ENCODE peak calls at places on chromosomes 11 and 22, in five cellular contexts. One of them, this sample, is unnamed.

GRCh38 chr11:44534215-44534711 is 31.2 kb upstream of the CD82 start:
- DNase-seq in K562: no peak
- DNase-seq in HepG2: no peak
- DNase-seq in endothelial cell of umbilical vein: no peak
- DNase-seq in GM12878: no peak
- DNase-seq in this sample: no peak

GRCh38 chr11:60859616-60860250 is 4.0 kb upstream of the PTGDR2 start:
- DNase-seq in GM12878: no peak
- DNase-seq in HepG2: no peak
- DNase-seq in K562: no peak
- DNase-seq in endothelial cell of umbilical vein: no peak
- DNase-seq in this sample: no peak

GRCh38 chr11:65136515-65137096 is 2.3 kb upstream of the SYVN1 start:
- DNase-seq in endothelial cell of umbilical vein: no peak
- DNase-seq in HepG2: no peak
- DNase-seq in K562: no peak
- DNase-seq in GM12878: no peak
- DNase-seq in this sample: no peak

GRCh38 chr11:76700177-76701100 is 29.9 kb upstream of the LRRC32 start:
- DNase-seq in K562: peak; percentile 91
- DNase-seq in endothelial cell of umbilical vein: peak; percentile 95
- DNase-seq in GM12878: no peak
- DNase-seq in HepG2: peak; percentile 15
- DNase-seq in this sample: peak; percentile 64

GRCh38 chr11:818396-819128 is at the start of gene PNPLA2:
- DNase-seq in K562: no peak
- DNase-seq in endothelial cell of umbilical vein: no peak
- DNase-seq in HepG2: peak; percentile 74
- DNase-seq in GM12878: no peak
- DNase-seq in this sample: no peak

GRCh38 chr22:40499187-40499753 is 128.9 kb downstream of the SGSM3 start:
- DNase-seq in GM12878: peak; percentile 55
- DNase-seq in endothelial cell of umbilical vein: peak; percentile 89
- DNase-seq in HepG2: peak; percentile 84
- DNase-seq in K562: peak; percentile 40
- DNase-seq in this sample: peak; percentile 60

GRCh38 chr11:7648264-7648663 is 25.0 kb downstream of the CYB5R2 start:
- DNase-seq in K562: no peak
- DNase-seq in GM12878: no peak
- DNase-seq in HepG2: no peak
- DNase-seq in endothelial cell of umbilical vein: no peak
- DNase-seq in this sample: no peak

GRCh38 chr11:2426826-2427521 is 17.3 kb downstream of the TRPM5 start:
- DNase-seq in GM12878: no peak
- DNase-seq in HepG2: no peak
- DNase-seq in endothelial cell of umbilical vein: no peak
- DNase-seq in K562: no peak
- DNase-seq in this sample: no peak

GRCh38 chr22:23109441-23109978 is 32.3 kb downstream of the RSPH14 start:
- DNase-seq in K562: no peak
- DNase-seq in GM12878: no peak
- DNase-seq in endothelial cell of umbilical vein: no peak
- DNase-seq in HepG2: no peak
- DNase-seq in this sample: no peak

GRCh38 chr22:23216331-23217170 is 36.2 kb downstream of the BCR start:
- DNase-seq in endothelial cell of umbilical vein: no peak
- DNase-seq in K562: peak; percentile 66
- DNase-seq in HepG2: peak; percentile 92
- DNase-seq in GM12878: no peak
- DNase-seq in this sample: no peak

GRCh38 chr22:36775589-36775965 is 342 bp downstream of the IFT27 start:
- DNase-seq in HepG2: no peak
- DNase-seq in GM12878: no peak
- DNase-seq in endothelial cell of umbilical vein: peak; percentile 31
- DNase-seq in K562: no peak
- DNase-seq in this sample: no peak

GRCh38 chr11:78666675-78667129 is 92.0 kb upstream of the NARS2 start:
- DNase-seq in endothelial cell of umbilical vein: no peak
- DNase-seq in HepG2: no peak
- DNase-seq in K562: peak; percentile 25
- DNase-seq in GM12878: no peak
- DNase-seq in this sample: no peak

GRCh38 chr22:44532466-44533025 is 34.5 kb upstream of the RTL6 start:
- DNase-seq in HepG2: no peak
- DNase-seq in endothelial cell of umbilical vein: no peak
- DNase-seq in K562: no peak
- DNase-seq in GM12878: no peak
- DNase-seq in this sample: no peak

GRCh38 chr11:61333638-61334433 is 808 bp downstream of the TKFC start:
- DNase-seq in GM12878: no peak
- DNase-seq in HepG2: no peak
- DNase-seq in K562: no peak
- DNase-seq in endothelial cell of umbilical vein: no peak
- DNase-seq in this sample: no peak

GRCh38 chr22:27097933-27098332 is 440.5 kb downstream of the MIAT start:
- DNase-seq in endothelial cell of umbilical vein: no peak
- DNase-seq in K562: no peak
- DNase-seq in GM12878: no peak
- DNase-seq in HepG2: no peak
- DNase-seq in this sample: no peak

GRCh38 chr22:35435201-35435712 is 35.3 kb downstream of the MCM5 start:
- DNase-seq in GM12878: no peak
- DNase-seq in endothelial cell of umbilical vein: no peak
- DNase-seq in HepG2: no peak
- DNase-seq in K562: no peak
- DNase-seq in this sample: no peak

GRCh38 chr11:112965601-112966125 is 4.4 kb downstream of the NCAM1 start:
- DNase-seq in GM12878: no peak
- DNase-seq in endothelial cell of umbilical vein: no peak
- DNase-seq in K562: no peak
- DNase-seq in HepG2: no peak
- DNase-seq in this sample: no peak

DNA sequence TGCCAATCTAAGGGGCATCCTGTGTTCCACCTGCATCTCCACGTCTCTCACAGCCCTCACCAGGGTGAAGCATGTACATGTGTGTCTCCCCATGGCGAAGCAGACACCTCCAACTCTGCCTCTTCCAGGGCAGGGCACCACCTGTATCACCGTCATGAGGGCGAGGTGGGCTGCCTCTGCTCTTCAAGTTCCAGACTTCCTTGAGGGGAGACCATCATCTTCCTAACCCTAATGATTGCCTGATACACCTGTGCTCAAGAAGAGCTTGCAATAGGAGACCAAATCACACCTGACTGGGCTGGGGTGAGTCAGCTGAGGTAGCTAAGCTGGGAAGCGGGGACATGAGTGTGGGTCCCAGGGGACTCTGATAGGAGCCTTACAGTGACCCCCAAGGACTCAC is 43.7 kb downstream of the GAB4 start:
- DNase-seq in GM12878: no peak
- DNase-seq in HepG2: no peak
- DNase-seq in endothelial cell of umbilical vein: no peak
- DNase-seq in K562: no peak
- DNase-seq in this sample: no peak
- H3K9me3 ChIP-seq in GM12878: no peaks in the 10 kb centered on the region
- H3K9me3 ChIP-seq in HepG2: no peaks in the 10 kb centered on the region
- H3K9me3 ChIP-seq in endothelial cell of umbilical vein: peaks cover 2% of the 10 kb centered on the region
- H3K9me3 ChIP-seq in K562: no peaks in the 10 kb centered on the region
- H3K9me3 ChIP-seq in this sample: no peaks in the 10 kb centered on the region

GRCh38 chr11:11211186-11211585 is 141.9 kb downstream of the CSNK2A3 start:
- DNase-seq in endothelial cell of umbilical vein: no peak
- DNase-seq in GM12878: no peak
- DNase-seq in K562: no peak
- DNase-seq in HepG2: no peak
- DNase-seq in this sample: no peak
- TF ChIP-seq MYC in endothelial cell of umbilical vein: no peak
- TF ChIP-seq MYC in GM12878: no peak
- TF ChIP-seq MYC in K562: no peak
- TF ChIP-seq MYC in HepG2: no peak
- TF ChIP-seq MYC in this sample: no peak

DNA sequence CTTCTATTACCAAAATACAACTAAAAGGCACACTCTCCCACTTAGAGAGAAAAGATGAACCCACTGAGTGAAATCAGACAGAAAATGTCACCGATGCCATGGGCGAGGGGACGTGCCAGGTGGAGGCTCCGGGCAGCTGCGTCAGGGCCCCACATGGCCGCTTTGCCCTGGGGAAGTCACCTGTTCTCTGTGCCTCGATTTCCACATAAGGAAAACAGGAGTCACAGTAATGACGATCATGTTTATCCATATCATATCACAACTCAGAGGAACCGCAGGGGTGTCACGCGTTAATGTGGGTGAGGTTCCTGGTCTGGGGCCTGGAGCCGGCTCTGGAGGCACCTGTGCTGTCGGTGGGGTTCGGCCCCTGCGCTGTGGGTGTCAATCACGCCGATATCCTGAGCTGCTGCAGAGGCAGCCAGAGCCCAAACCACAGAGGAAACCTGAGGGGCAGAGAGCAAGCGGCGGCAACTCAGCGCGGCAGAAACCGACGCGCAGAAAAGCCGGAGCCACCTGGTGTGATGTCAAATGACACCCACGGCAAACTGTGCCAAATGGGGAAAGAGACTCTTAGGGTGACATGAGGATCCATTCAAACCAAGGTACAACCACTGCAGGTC is 243.7 kb downstream of the BRD1 start:
- DNase-seq in endothelial cell of umbilical vein: no peak
- DNase-seq in HepG2: no peak
- DNase-seq in K562: no peak
- DNase-seq in GM12878: no peak
- DNase-seq in this sample: no peak
- H3K9me3 ChIP-seq in endothelial cell of umbilical vein: peaks cover 4% of the 10 kb centered on the region
- H3K9me3 ChIP-seq in HepG2: peaks cover 10% of the 10 kb centered on the region
- H3K9me3 ChIP-seq in K562: peaks cover 11% of the 10 kb centered on the region
- H3K9me3 ChIP-seq in GM12878: peaks cover 2% of the 10 kb centered on the region
- H3K9me3 ChIP-seq in this sample: no peaks in the 10 kb centered on the region

GRCh38 chr11:102163368-102163767 is 53.1 kb downstream of the YAP1 start:
- DNase-seq in GM12878: no peak
- DNase-seq in HepG2: no peak
- DNase-seq in K562: no peak
- DNase-seq in endothelial cell of umbilical vein: no peak
- DNase-seq in this sample: no peak

GRCh38 chr11:102171101-102171500 is 60.9 kb downstream of the YAP1 start:
- DNase-seq in endothelial cell of umbilical vein: peak; percentile 50
- DNase-seq in K562: no peak
- DNase-seq in HepG2: no peak
- DNase-seq in GM12878: no peak
- DNase-seq in this sample: no peak

GRCh38 chr11:102166175-102166574 is 55.9 kb downstream of the YAP1 start:
- DNase-seq in endothelial cell of umbilical vein: no peak
- DNase-seq in HepG2: no peak
- DNase-seq in GM12878: no peak
- DNase-seq in K562: no peak
- DNase-seq in this sample: no peak

GRCh38 chr11:102172127-102172848 is 62.0 kb downstream of the YAP1 start:
- DNase-seq in HepG2: no peak
- DNase-seq in endothelial cell of umbilical vein: peak; percentile 43
- DNase-seq in GM12878: no peak
- DNase-seq in K562: no peak
- DNase-seq in this sample: no peak

GRCh38 chr11:102168483-102168882 is 58.2 kb downstream of the YAP1 start:
- DNase-seq in endothelial cell of umbilical vein: no peak
- DNase-seq in K562: no peak
- DNase-seq in GM12878: no peak
- DNase-seq in HepG2: no peak
- DNase-seq in this sample: no peak
- TF ChIP-seq MYC in endothelial cell of umbilical vein: no peak
- TF ChIP-seq MYC in K562: no peak
- TF ChIP-seq MYC in GM12878: no peak
- TF ChIP-seq MYC in HepG2: no peak
- TF ChIP-seq MYC in this sample: no peak

This sample was measured in A549.